ENCODE peak calls at places on chromosomes 3 and 15, in four cellular contexts. One of them, this sample, is unnamed.

GRCh38 chr3:150062492-150062891 is 91.8 kb upstream of the PFN2 start:
- DNase-seq in NCI-H1092: no peak
- DNase-seq in C1 segment of cervical spinal cord: no peak
- DNase-seq in WTC11: no peak
- DNase-seq in this sample: no peak

GRCh38 chr3:63051920-63052319 is 176.7 kb upstream of the CADPS start:
- DNase-seq in NCI-H1092: no peak
- DNase-seq in C1 segment of cervical spinal cord: no peak
- DNase-seq in WTC11: peak
- DNase-seq in this sample: no peak

GRCh38 chr15:85533949-85534543 is 153.6 kb downstream of the AKAP13 start:
- DNase-seq in WTC11: no peak
- DNase-seq in C1 segment of cervical spinal cord: no peak
- DNase-seq in NCI-H1092: no peak
- DNase-seq in this sample: no peak

GRCh38 chr3:74614133-74614967 is at the start of gene CNTN3:
- DNase-seq in C1 segment of cervical spinal cord: no peak
- DNase-seq in NCI-H1092: peak
- DNase-seq in WTC11: peak
- DNase-seq in this sample: no peak

GRCh38 chr3:86772699-86773098 is 218.2 kb downstream of the VGLL3 start:
- DNase-seq in NCI-H1092: no peak
- DNase-seq in C1 segment of cervical spinal cord: no peak
- DNase-seq in WTC11: no peak
- DNase-seq in this sample: no peak

GRCh38 chr3:134535186-134535974 is 49.5 kb downstream of the CEP63 start:
- DNase-seq in NCI-H1092: no peak
- DNase-seq in WTC11: no peak
- DNase-seq in C1 segment of cervical spinal cord: no peak
- DNase-seq in this sample: no peak

GRCh38 chr3:177947901-177948300 is 588.3 kb upstream of the KCNMB2 start:
- DNase-seq in NCI-H1092: no peak
- DNase-seq in WTC11: no peak
- DNase-seq in C1 segment of cervical spinal cord: no peak
- DNase-seq in this sample: no peak

GRCh38 chr3:127652246-127652995 is 20.3 kb upstream of the ABTB1 start:
- DNase-seq in NCI-H1092: no peak
- DNase-seq in C1 segment of cervical spinal cord: no peak
- DNase-seq in WTC11: peak
- DNase-seq in this sample: peak

GRCh38 chr15:38320181-38320580 is 67.5 kb downstream of the SPRED1 start:
- DNase-seq in NCI-H1092: no peak
- DNase-seq in WTC11: no peak
- DNase-seq in C1 segment of cervical spinal cord: no peak
- DNase-seq in this sample: no peak

GRCh38 chr3:188400494-188401243 is 246.7 kb downstream of the LPP start:
- DNase-seq in C1 segment of cervical spinal cord: no peak
- DNase-seq in NCI-H1092: no peak
- DNase-seq in WTC11: no peak
- DNase-seq in this sample: no peak

GRCh38 chr3:83968386-83968785 is 990.4 kb upstream of the CADM2 start:
- DNase-seq in C1 segment of cervical spinal cord: no peak
- DNase-seq in WTC11: no peak
- DNase-seq in NCI-H1092: no peak
- DNase-seq in this sample: peak

GRCh38 chr15:36066757-36067156 is 512.7 kb upstream of the CDIN1 start:
- DNase-seq in WTC11: no peak
- DNase-seq in C1 segment of cervical spinal cord: no peak
- DNase-seq in NCI-H1092: no peak
- DNase-seq in this sample: no peak

GRCh38 chr3:195227871-195228270 is 43.1 kb downstream of the XXYLT1 start:
- DNase-seq in WTC11: no peak
- DNase-seq in C1 segment of cervical spinal cord: no peak
- DNase-seq in NCI-H1092: no peak
- DNase-seq in this sample: no peak

GRCh38 chr15:45703670-45704328 is 69.0 kb downstream of the SQOR start:
- DNase-seq in WTC11: peak
- DNase-seq in NCI-H1092: no peak
- DNase-seq in C1 segment of cervical spinal cord: no peak
- DNase-seq in this sample: no peak

GRCh38 chr15:83720466-83720865 is 66.5 kb downstream of the ADAMTSL3 start:
- DNase-seq in NCI-H1092: no peak
- DNase-seq in C1 segment of cervical spinal cord: no peak
- DNase-seq in WTC11: no peak
- DNase-seq in this sample: no peak

GRCh38 chr3:129937717-129938116 is 36.8 kb upstream of the TRH start:
- DNase-seq in WTC11: peak
- DNase-seq in NCI-H1092: no peak
- DNase-seq in C1 segment of cervical spinal cord: no peak
- DNase-seq in this sample: no peak

GRCh38 chr15:77905301-77905920 is 172.1 kb downstream of the TBC1D2B start:
- DNase-seq in C1 segment of cervical spinal cord: no peak
- DNase-seq in WTC11: no peak
- DNase-seq in NCI-H1092: no peak
- DNase-seq in this sample: no peak

GRCh38 chr15:80920271-80920699 is 69.3 kb downstream of the MESD start:
- DNase-seq in NCI-H1092: no peak
- DNase-seq in WTC11: no peak
- DNase-seq in C1 segment of cervical spinal cord: no peak
- DNase-seq in this sample: no peak

GRCh38 chr3:107668963-107669362 is 146.2 kb downstream of the BBX start:
- DNase-seq in C1 segment of cervical spinal cord: no peak
- DNase-seq in NCI-H1092: no peak
- DNase-seq in WTC11: no peak
- DNase-seq in this sample: no peak

GRCh38 chr3:77254967-77255831 is 215.3 kb downstream of the ROBO2 start:
- DNase-seq in NCI-H1092: peak
- DNase-seq in C1 segment of cervical spinal cord: no peak
- DNase-seq in WTC11: peak
- DNase-seq in this sample: peak

GRCh38 chr15:53448215-53449001 is 311.1 kb downstream of the WDR72 start:
- DNase-seq in WTC11: no peak
- DNase-seq in NCI-H1092: no peak
- DNase-seq in C1 segment of cervical spinal cord: no peak
- DNase-seq in this sample: peak

GRCh38 chr3:48402281-48402732 is 27.6 kb downstream of the PLXNB1 start:
- DNase-seq in C1 segment of cervical spinal cord: no peak
- DNase-seq in WTC11: no peak
- DNase-seq in NCI-H1092: no peak
- DNase-seq in this sample: no peak

GRCh38 chr3:31522152-31522551 is 10.6 kb upstream of the STT3B start:
- DNase-seq in NCI-H1092: no peak
- DNase-seq in WTC11: no peak
- DNase-seq in C1 segment of cervical spinal cord: no peak
- DNase-seq in this sample: no peak

GRCh38 chr3:8183627-8184026 is 318.0 kb upstream of the LMCD1 start:
- DNase-seq in WTC11: no peak
- DNase-seq in C1 segment of cervical spinal cord: no peak
- DNase-seq in NCI-H1092: no peak
- DNase-seq in this sample: no peak

GRCh38 chr3:136909187-136909586 is 47.2 kb downstream of the NCK1 start:
- DNase-seq in C1 segment of cervical spinal cord: no peak
- DNase-seq in WTC11: no peak
- DNase-seq in NCI-H1092: no peak
- DNase-seq in this sample: no peak

GRCh38 chr15:44069489-44069888 is 125.6 kb downstream of the FRMD5 start:
- DNase-seq in WTC11: no peak
- DNase-seq in NCI-H1092: no peak
- DNase-seq in C1 segment of cervical spinal cord: no peak
- DNase-seq in this sample: no peak

GRCh38 chr3:46065294-46065705 is 38.0 kb upstream of the XCR1 start:
- DNase-seq in WTC11: no peak
- DNase-seq in NCI-H1092: peak
- DNase-seq in C1 segment of cervical spinal cord: no peak
- DNase-seq in this sample: no peak

GRCh38 chr3:61497463-61497862 is 63.9 kb upstream of the PTPRG start:
- DNase-seq in NCI-H1092: no peak
- DNase-seq in C1 segment of cervical spinal cord: no peak
- DNase-seq in WTC11: no peak
- DNase-seq in this sample: no peak

This sample was measured in NCI-H774.